ENCODE peak calls at places on chromosome 6, in six cellular contexts. U is heart left ventricle, X is A549, D is gastrocnemius medialis, Z is NB4, J is uterus. H is an unnamed sample.

GRCh38 chr6:161186173-161186769 is 87.6 kb downstream of the AGPAT4 start:
- DNase-seq in U (no peak), X (peak; percentile 18), D (no peak), Z (peak; percentile 31), J (no peak), H (no peak)

GRCh38 chr6:56637640-56638039 is 5.0 kb downstream of the DST start:
- DNase-seq in U (no peak), X (peak; percentile 68), D (no peak), Z (peak; percentile 47), J (no peak), H (peak; percentile 55)

GRCh38 chr6:48111143-48111506 is at the start of gene PTCHD4:
- DNase-seq in U (peak; percentile 21), X (peak; percentile 4), D (no peak), Z (no peak), J (peak; percentile 25), H (no peak)

GRCh38 chr6:49919261-49919660 is 44.7 kb downstream of the DEFB114 start:
- DNase-seq in U (no peak), X (no peak), D (no peak), Z (no peak), J (no peak), H (no peak)

GRCh38 chr6:44820366-44821158 is 433.1 kb downstream of the CDC5L start:
- DNase-seq in U (no peak), X (no peak), D (no peak), Z (peak; percentile 11), J (no peak), H (no peak)

GRCh38 chr6:20159781-20160540 is 52.3 kb downstream of the MBOAT1 start:
- DNase-seq in U (no peak), X (no peak), D (no peak), Z (no peak), J (no peak), H (no peak)

GRCh38 chr6:30725713-30726505 is 5.8 kb downstream of the TUBB start:
- DNase-seq in U (no peak), X (peak; percentile 36), D (no peak), Z (peak; percentile 54), J (no peak), H (no peak)

GRCh38 chr6:130018830-130019795 is 732 bp downstream of the L3MBTL3 start:
- DNase-seq in U (peak; percentile 43), X (peak; percentile 26), D (peak; percentile 6), Z (peak; percentile 62), J (peak; percentile 30), H (peak; percentile 64)

GRCh38 chr6:83313880-83314279 is 117.0 kb downstream of the ME1 start:
- DNase-seq in U (no peak), X (no peak), D (no peak), Z (peak; percentile 2), J (no peak), H (no peak)

GRCh38 chr6:169340395-169340794 is 86.7 kb upstream of the THBS2 start:
- DNase-seq in U (no peak), X (peak; percentile 38), D (no peak), Z (peak; percentile 45), J (no peak), H (no peak)

GRCh38 chr6:161355731-161356130 is 81.9 kb upstream of the AGPAT4 start:
- DNase-seq in U (no peak), X (no peak), D (no peak), Z (no peak), J (no peak), H (no peak)

GRCh38 chr6:136446145-136446544 is 104.1 kb downstream of the MAP7 start:
- DNase-seq in U (no peak), X (no peak), D (no peak), Z (no peak), J (no peak), H (no peak)

GRCh38 chr6:136709429-136709828 is 82.8 kb downstream of the MAP3K5 start:
- DNase-seq in U (no peak), X (no peak), D (no peak), Z (no peak), J (no peak), H (no peak)

GRCh38 chr6:169984181-169985120 is 233.0 kb downstream of the ERMARD start:
- DNase-seq in U (no peak), X (no peak), D (no peak), Z (no peak), J (no peak), H (no peak)

GRCh38 chr6:108736832-108737231 is 111.4 kb upstream of the ARMC2 start:
- DNase-seq in U (no peak), X (peak; percentile 42), D (no peak), Z (peak; percentile 60), J (peak; percentile 32), H (peak; percentile 64)

GRCh38 chr6:107841265-107841650 is 17.1 kb upstream of the SCML4 start:
- DNase-seq in U (no peak), X (no peak), D (no peak), Z (no peak), J (no peak), H (no peak)

GRCh38 chr6:121823437-121823851 is 388.0 kb downstream of the GJA1 start:
- DNase-seq in U (no peak), X (peak; percentile 35), D (no peak), Z (no peak), J (no peak), H (no peak)

GRCh38 chr6:127618729-127619128 is 41.8 kb downstream of the C6orf58 start:
- DNase-seq in U (no peak), X (no peak), D (no peak), Z (no peak), J (no peak), H (no peak)

GRCh38 chr6:132763269-132763668 is 5.6 kb upstream of the VNN2 start:
- DNase-seq in U (no peak), X (no peak), D (no peak), Z (peak; percentile 21), J (no peak), H (no peak)

GRCh38 chr6:157225575-157225995 is 97.7 kb downstream of the TMEM242 start:
- DNase-seq in U (no peak), X (no peak), D (no peak), Z (no peak), J (peak; percentile 43), H (no peak)
- TF ChIP-seq POLR2A in U (no peak), X (no peak), D (no peak), Z (no peak), J (no peak), H (no peak)

GRCh38 chr6:100220543-100220942 is 226.5 kb upstream of the MCHR2 start:
- DNase-seq in U (no peak), X (no peak), D (no peak), Z (no peak), J (no peak), H (no peak)
- TF ChIP-seq POLR2A in U (no peak), X (no peak), D (no peak), Z (no peak), J (no peak), H (no peak)

GRCh38 chr6:150865406-150866146 is at the start of gene MTHFD1L:
- DNase-seq in U (peak; percentile 79), X (peak; percentile 84), D (no peak), Z (peak; percentile 91), J (peak; percentile 59), H (peak; percentile 81)
- TF ChIP-seq POLR2A in U (peak; percentile 28), X (peak; percentile 38), D (no peak), Z (no peak), J (peak; percentile 45), H (peak; percentile 19)

GRCh38 chr6:159700970-159701369 is 7.9 kb upstream of the SOD2 start:
- DNase-seq in U (no peak), X (no peak), D (no peak), Z (peak; percentile 67), J (no peak), H (no peak)

GRCh38 chr6:159695984-159696383 is 2.9 kb upstream of the SOD2 start:
- DNase-seq in U (no peak), X (no peak), D (no peak), Z (no peak), J (no peak), H (no peak)

GRCh38 chr6:159701413-159701999 is 8.5 kb upstream of the SOD2 start:
- DNase-seq in U (no peak), X (peak; percentile 61), D (peak; percentile 73), Z (peak; percentile 55), J (peak; percentile 55), H (no peak)
- TF ChIP-seq POLR2A in U (no peak), X (no peak), D (peak; percentile 13), Z (no peak), J (no peak), H (no peak)

DNA sequence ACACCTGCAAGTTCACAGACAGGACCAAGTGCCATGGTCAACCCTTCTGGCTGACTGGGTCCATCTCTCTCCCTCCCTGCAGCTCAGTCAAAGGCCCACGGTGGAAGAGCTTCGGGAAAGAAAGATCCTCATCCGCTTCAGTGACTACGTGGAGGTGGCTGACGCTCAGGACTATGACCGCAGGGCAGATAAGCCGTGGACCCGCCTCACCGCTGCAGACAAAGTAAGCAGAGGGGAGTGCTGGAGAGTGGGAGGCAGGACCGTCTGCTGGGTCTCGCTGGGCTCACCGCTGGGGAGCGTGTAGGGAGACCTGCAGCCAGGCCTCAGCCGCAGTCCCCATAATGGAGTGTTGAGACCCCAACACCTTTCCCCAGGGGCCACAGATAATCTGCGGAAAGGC is 45.0 kb downstream of the TBC1D7 start:
- DNase-seq in U (no peak), X (no peak), D (no peak), Z (no peak), J (no peak), H (no peak)
- TF ChIP-seq POLR2A in U (no peak), X (no peak), D (no peak), Z (no peak), J (no peak), H (no peak)

GRCh38 chr6:134134654-134135053 is 82.2 kb upstream of the SLC2A12 start:
- DNase-seq in U (no peak), X (no peak), D (no peak), Z (no peak), J (no peak), H (no peak)

GRCh38 chr6:134132494-134133141 is 80.2 kb upstream of the SLC2A12 start:
- DNase-seq in U (no peak), X (peak; percentile 14), D (no peak), Z (no peak), J (no peak), H (no peak)

DNA sequence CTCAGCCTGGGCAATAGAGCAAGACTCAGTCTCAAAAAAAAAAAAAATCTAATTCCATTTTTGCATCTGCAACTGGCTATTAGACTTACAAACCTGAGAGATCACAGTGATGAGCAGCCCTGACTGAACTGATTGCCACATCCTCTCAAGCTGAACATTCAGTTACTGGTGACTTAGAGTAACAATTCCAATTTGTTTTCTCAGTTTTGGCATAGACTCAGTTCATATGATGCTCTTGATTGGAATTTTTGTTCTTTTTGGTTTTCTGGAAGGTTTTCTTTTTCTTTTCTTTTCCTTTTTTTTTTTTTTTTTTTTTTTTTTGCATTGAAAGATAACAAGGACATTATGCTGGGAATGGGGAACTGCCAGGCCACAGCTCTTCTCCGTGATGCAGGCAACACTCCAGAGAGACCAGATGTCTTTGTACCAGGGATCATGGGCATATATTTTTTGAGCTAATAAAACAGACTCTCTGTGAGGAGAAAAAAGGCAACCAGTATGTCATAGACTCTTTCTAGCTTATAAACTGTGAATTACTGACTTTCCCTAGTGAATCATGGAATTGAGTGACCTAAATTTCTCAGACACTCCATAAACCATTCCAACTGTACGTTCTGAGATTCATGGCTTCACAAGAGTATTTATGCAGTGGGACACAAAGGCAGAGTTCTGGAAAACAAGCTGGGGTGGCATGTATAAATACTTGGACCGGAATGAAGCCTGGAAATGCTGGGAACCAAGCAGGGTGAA is 86.0 kb upstream of the SLC2A12 start:
- DNase-seq in U (no peak), X (no peak), D (no peak), Z (no peak), J (no peak), H (no peak)
- TF ChIP-seq POLR2A in U (no peak), X (no peak), D (no peak), Z (no peak), J (no peak), H (no peak)

H was measured in erythroblast.